ENCODE peak calls at places on chromosomes 5 and 9, in five cellular contexts. J is neuronal stem cell, V is H9, H is mesenchymal stem cell, G is H1. P is an unnamed sample.
A peak's percentile ranks its signal among the peaks of the same experiment; 100 is the strongest.

GRCh38 chr5:81785311-81785710 is 34.4 kb upstream of the SSBP2 start:
- DNase-seq in J (no peak), V (no peak), H (no peak), G (no peak), P (no peak)

GRCh38 chr9:72952914-72953313 is at the start of gene ALDH1A1:
- DNase-seq in J (no peak), V (peak; percentile 29), H (no peak), G (no peak), P (no peak)

GRCh38 chr5:172820046-172820767 is 13.8 kb upstream of the ERGIC1 start:
- DNase-seq in J (no peak), V (no peak), H (no peak), G (no peak), P (peak; percentile 30)

GRCh38 chr5:111167551-111167950 is 56.6 kb upstream of the CAMK4 start:
- DNase-seq in J (no peak), V (no peak), H (no peak), G (no peak), P (no peak)

GRCh38 chr5:15808577-15808976 is 308.6 kb downstream of the FBXL7 start:
- DNase-seq in J (no peak), V (no peak), H (no peak), G (no peak), P (no peak)

GRCh38 chr5:172717481-172718195 is 53.4 kb downstream of the DUSP1 start:
- DNase-seq in J (no peak), V (no peak), H (no peak), G (no peak), P (no peak)

GRCh38 chr9:110650261-110650660 is 18.3 kb upstream of the MUSK start:
- DNase-seq in J (no peak), V (no peak), H (peak; percentile 90), G (no peak), P (no peak)

GRCh38 chr5:5342784-5343183 is 79.7 kb upstream of the ICE1 start:
- DNase-seq in J (no peak), V (no peak), H (peak; percentile 56), G (no peak), P (no peak)

GRCh38 chr5:122963305-122963704 is 73.2 kb downstream of the PPIC start:
- DNase-seq in J (no peak), V (no peak), H (no peak), G (no peak), P (no peak)

GRCh38 chr9:121434946-121435345 is 64.7 kb downstream of the GGTA1 start:
- DNase-seq in J (no peak), V (no peak), H (peak; percentile 69), G (no peak), P (peak; percentile 33)

GRCh38 chr9:22040760-22041159 is 31.7 kb upstream of the CDKN2B start:
- DNase-seq in J (no peak), V (no peak), H (peak; percentile 70), G (no peak), P (no peak)

GRCh38 chr5:120457839-120458507 is 6.1 kb upstream of the PRR16 start:
- DNase-seq in J (no peak), V (peak; percentile 80), H (peak; percentile 63), G (peak; percentile 82), P (peak; percentile 67)

GRCh38 chr9:35051069-35051967 is 21.1 kb downstream of the VCP start:
- DNase-seq in J (peak; percentile 41), V (peak; percentile 61), H (peak; percentile 69), G (peak; percentile 84), P (peak; percentile 87)

GRCh38 chr9:32431940-32432555 is 47.6 kb downstream of the ACO1 start:
- DNase-seq in J (peak; percentile 12), V (peak; percentile 43), H (peak; percentile 59), G (peak; percentile 52), P (no peak)

GRCh38 chr9:12069366-12069765 is 623.8 kb upstream of the TYRP1 start:
- DNase-seq in J (no peak), V (no peak), H (no peak), G (no peak), P (no peak)

GRCh38 chr5:67303356-67303755 is 106.8 kb upstream of the CD180 start:
- DNase-seq in J (no peak), V (no peak), H (peak; percentile 8), G (no peak), P (no peak)

DNA sequence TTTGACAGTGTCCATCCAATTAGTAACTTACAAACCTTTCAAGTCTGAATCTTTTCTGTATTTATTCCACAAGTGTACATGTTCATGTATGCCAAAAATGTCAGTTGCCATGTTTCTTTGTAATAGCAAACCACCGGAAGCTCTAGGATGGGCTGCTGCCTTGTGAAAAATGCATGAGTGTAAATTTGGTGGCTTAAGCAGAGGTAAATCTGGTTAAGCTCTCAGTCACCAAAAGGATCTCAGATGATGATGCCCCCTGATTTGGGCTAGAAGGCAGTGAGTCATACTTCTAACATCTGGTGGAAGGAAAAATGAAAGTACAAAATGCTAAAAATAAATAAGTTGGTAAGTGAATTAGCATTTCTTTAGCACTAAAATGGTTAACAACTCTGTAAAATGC is 567.5 kb downstream of the ELAVL2 start:
- DNase-seq in J (no peak), V (no peak), H (no peak), G (no peak), P (no peak)
- H2BK12ac ChIP-seq in J (no peak overlapping the region), V (no peak overlapping the region), H (no peak overlapping the region), G (no peak overlapping the region), P (no peak overlapping the region)

GRCh38 chr9:132663120-132663519 is 6.7 kb downstream of the DDX31 start:
- DNase-seq in J (peak; percentile 3), V (peak; percentile 62), H (no peak), G (no peak), P (no peak)
- H3K18ac ChIP-seq in J (no peak overlapping the region), V (no peak overlapping the region), H (no peak overlapping the region), G (no peak overlapping the region), P (no peak overlapping the region)

GRCh38 chr9:36151306-36152210 is 15.0 kb downstream of the GLIPR2 start:
- DNase-seq in J (no peak), V (no peak), H (peak; percentile 87), G (no peak), P (peak; percentile 37)

GRCh38 chr9:36148652-36149051 is 12.1 kb downstream of the GLIPR2 start:
- DNase-seq in J (no peak), V (no peak), H (peak; percentile 99), G (no peak), P (peak; percentile 44)

GRCh38 chr9:36150529-36151305 is 14.2 kb downstream of the GLIPR2 start:
- DNase-seq in J (no peak), V (no peak), H (peak; percentile 87), G (no peak), P (no peak)

GRCh38 chr9:36147441-36148175 is 11.1 kb downstream of the GLIPR2 start:
- DNase-seq in J (no peak), V (no peak), H (no peak), G (no peak), P (no peak)

DNA sequence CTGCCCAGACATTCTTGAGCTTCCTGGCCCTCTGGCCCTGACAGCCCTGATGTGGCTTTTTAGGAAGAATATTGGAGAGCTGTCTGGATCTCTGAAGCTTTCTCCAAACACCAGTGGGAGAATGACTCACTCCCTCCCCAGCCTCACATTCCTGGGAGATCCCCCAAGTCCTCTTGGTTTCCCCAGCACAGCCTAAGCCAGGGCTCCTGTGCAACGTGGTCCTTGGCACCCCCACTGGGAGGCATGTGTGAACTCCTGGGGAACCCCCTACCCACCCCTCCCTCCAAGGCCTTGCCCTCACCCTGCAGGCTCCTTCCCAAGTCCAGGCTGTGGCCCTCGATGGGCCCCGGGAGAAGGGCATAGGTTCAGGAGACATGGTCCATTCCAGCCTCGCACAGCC is 12.7 kb downstream of the GLIPR2 start:
- DNase-seq in J (no peak), V (no peak), H (peak; percentile 92), G (no peak), P (no peak)
- H2BK12ac ChIP-seq in J (no peak overlapping the region), V (no peak overlapping the region), H (peak overlapping the region; percentile 32), G (no peak overlapping the region), P (no peak overlapping the region)

GRCh38 chr5:148791696-148792095 is 34.7 kb upstream of the ADRB2 start:
- DNase-seq in J (no peak), V (no peak), H (no peak), G (no peak), P (no peak)
- H3K18ac ChIP-seq in J (no peak overlapping the region), V (no peak overlapping the region), H (no peak overlapping the region), G (no peak overlapping the region), P (no peak overlapping the region)

GRCh38 chr5:73359395-73359794 is 89.2 kb downstream of the FOXD1 start:
- DNase-seq in J (no peak), V (no peak), H (no peak), G (no peak), P (no peak)
- H2BK12ac ChIP-seq in J (no peak overlapping the region), V (no peak overlapping the region), H (no peak overlapping the region), G (no peak overlapping the region), P (no peak overlapping the region)

P was measured in trophoblast cell.